ENCODE peak calls at places on chromosomes 11 and 22, in eight cellular contexts. M, E, K, X, U, S, J and A are unnamed samples.

GRCh38 chr11:68798221-68798813 is 43.4 kb downstream of the CPT1A start:
- DNase-seq in U (no peak), M (no peak), X (peak; percentile 37), E (peak; percentile 29), S (no peak), K (no peak), J (peak; percentile 73), A (no peak)

GRCh38 chr11:48669146-48669545 is 180.6 kb downstream of the OR4A47 start:
- DNase-seq in E (no peak), X (no peak), M (no peak), J (no peak), U (no peak), K (no peak), S (no peak), A (no peak)

GRCh38 chr11:15662285-15662684 is 547.6 kb downstream of the INSC start:
- DNase-seq in U (no peak), E (no peak), X (no peak), S (no peak), J (no peak), K (no peak), M (no peak), A (no peak)

GRCh38 chr11:94823127-94823732 is 55.1 kb downstream of the AMOTL1 start:
- DNase-seq in E (no peak), X (no peak), J (no peak), M (no peak), S (no peak), U (no peak), K (no peak), A (no peak)

GRCh38 chr22:27810566-27810965 is 9.0 kb upstream of the MN1 start:
- DNase-seq in S (peak; percentile 38), K (peak; percentile 67), X (no peak), J (no peak), U (no peak), M (no peak), E (peak; percentile 31), A (no peak)

GRCh38 chr11:77308838-77309237 is 7.4 kb upstream of the GDPD4 start:
- DNase-seq in J (no peak), E (no peak), U (no peak), K (no peak), M (no peak), X (no peak), S (no peak), A (no peak)

GRCh38 chr11:107801641-107802040 is 56.9 kb downstream of the SLC35F2 start:
- DNase-seq in U (no peak), K (no peak), M (no peak), J (no peak), S (no peak), X (no peak), E (no peak), A (no peak)

GRCh38 chr11:67504023-67504949 is 877 bp downstream of the PITPNM1 start:
- DNase-seq in X (peak; percentile 35), S (peak; percentile 64), K (no peak), E (peak; percentile 39), M (no peak), J (peak; percentile 58), U (no peak), A (peak; percentile 75)

GRCh38 chr11:44437122-44437521 is 127.2 kb upstream of the ALX4 start:
- DNase-seq in X (no peak), K (no peak), M (no peak), S (no peak), E (no peak), J (no peak), U (no peak), A (no peak)

GRCh38 chr11:69000831-69001245 is 12.2 kb downstream of the MRGPRF start:
- DNase-seq in M (no peak), K (no peak), S (peak; percentile 92), U (no peak), X (no peak), E (no peak), J (no peak), A (no peak)

GRCh38 chr11:45590743-45591142 is 74.7 kb downstream of the CHST1 start:
- DNase-seq in J (no peak), K (no peak), M (no peak), S (no peak), U (no peak), E (no peak), X (no peak), A (peak; percentile 18)

GRCh38 chr11:94926698-94927237 is 46.6 kb downstream of the CWC15 start:
- DNase-seq in M (peak; percentile 68), S (peak; percentile 87), J (no peak), U (no peak), X (no peak), E (peak; percentile 50), K (peak; percentile 74), A (no peak)

GRCh38 chr11:86547727-86548126 is 124.7 kb downstream of the ME3 start:
- DNase-seq in X (no peak), U (no peak), M (no peak), J (no peak), K (no peak), S (no peak), E (no peak), A (no peak)

GRCh38 chr22:43310798-43311197 is 32.4 kb downstream of the SCUBE1 start:
- DNase-seq in E (no peak), K (no peak), M (no peak), X (no peak), U (no peak), J (no peak), S (no peak), A (no peak)

GRCh38 chr22:47549741-47550340 is 787.4 kb downstream of the TBC1D22A start:
- DNase-seq in K (no peak), S (no peak), E (no peak), U (no peak), J (no peak), X (no peak), M (no peak), A (no peak)

GRCh38 chr11:94303884-94304459 is 408 bp upstream of the IZUMO1R start:
- DNase-seq in S (no peak), K (no peak), U (no peak), J (no peak), E (no peak), M (no peak), X (no peak), A (no peak)

GRCh38 chr22:44026066-44026629 is 2.0 kb downstream of the PARVB start:
- DNase-seq in S (no peak), M (no peak), E (no peak), J (no peak), X (no peak), K (no peak), U (no peak), A (no peak)

GRCh38 chr11:116680349-116681125 is 92.2 kb downstream of the BUD13 start:
- DNase-seq in S (no peak), X (no peak), M (no peak), K (no peak), E (no peak), U (no peak), J (no peak), A (no peak)

GRCh38 chr11:27722117-27722844 is 22.0 kb upstream of the BDNF start:
- DNase-seq in U (no peak), M (no peak), K (no peak), S (peak; percentile 39), E (no peak), X (no peak), J (no peak), A (peak; percentile 43)

GRCh38 chr22:19122752-19123492 is 710 bp upstream of the DGCR2 start:
- DNase-seq in J (peak; percentile 57), X (no peak), U (no peak), K (no peak), E (no peak), M (no peak), S (peak; percentile 50), A (no peak)

GRCh38 chr11:44596541-44597276 is 31.2 kb downstream of the CD82 start:
- DNase-seq in M (no peak), K (no peak), J (no peak), U (no peak), E (no peak), X (peak; percentile 61), S (no peak), A (peak; percentile 53)

GRCh38 chr11:64762916-64763803 is 3.4 kb upstream of the PYGM start:
- DNase-seq in M (peak; percentile 66), K (no peak), S (peak; percentile 75), U (no peak), E (no peak), J (no peak), X (peak; percentile 77), A (no peak)

GRCh38 chr11:1090600-1091331 is 16.1 kb downstream of the MUC2 start:
- DNase-seq in E (no peak), U (no peak), K (no peak), S (no peak), J (no peak), M (no peak), X (no peak), A (no peak)